ENCODE peak calls at places on chromosomes 12 and 14, in eight cellular contexts. Z, W, V, D, B, T, F and L are unnamed samples.
A peak's percentile ranks its signal among the peaks of the same experiment; 100 is the strongest.

GRCh38 chr12:7042847-7043246 is 17.7 kb upstream of the C1S start:
- DNase-seq in F (no peak), V (no peak), T (no peak), W (no peak), B (peak; percentile 62), Z (no peak), D (no peak), L (no peak)

GRCh38 chr12:110071504-110071903 is 23.2 kb upstream of the C12orf76 start:
- DNase-seq in Z (no peak), B (no peak), V (no peak), F (no peak), T (no peak), W (no peak), D (no peak), L (no peak)

GRCh38 chr12:459430-460258 is at the start of gene B4GALNT3:
- DNase-seq in D (peak; percentile 14), W (peak; percentile 83), F (peak; percentile 17), V (peak; percentile 61), B (no peak), Z (peak; percentile 67), T (no peak), L (no peak)

GRCh38 chr14:33767721-33768457 is 183.0 kb downstream of the EGLN3 start:
- DNase-seq in V (no peak), B (no peak), W (no peak), D (no peak), F (no peak), Z (no peak), T (no peak), L (no peak)

GRCh38 chr12:32501835-32502333 is 102.5 kb downstream of the FGD4 start:
- DNase-seq in Z (peak; percentile 64), B (peak; percentile 91), W (peak; percentile 75), T (peak; percentile 33), F (no peak), V (no peak), D (no peak), L (peak; percentile 80)

GRCh38 chr14:70907172-70907995 is at the start of gene PCNX1:
- DNase-seq in Z (peak; percentile 87), T (peak; percentile 44), W (peak; percentile 88), F (peak; percentile 89), B (peak; percentile 84), V (peak; percentile 91), D (peak; percentile 87), L (peak; percentile 28)

GRCh38 chr12:65867428-65867827 is 43.1 kb downstream of the HMGA2 start:
- DNase-seq in W (no peak), F (no peak), B (peak; percentile 81), T (no peak), D (no peak), V (no peak), Z (no peak), L (no peak)

GRCh38 chr12:4287325-4288290 is 14.0 kb downstream of the CCND2 start:
- DNase-seq in W (no peak), B (peak; percentile 54), F (no peak), Z (no peak), T (no peak), V (no peak), D (no peak), L (no peak)

GRCh38 chr12:106271575-106272505 is 24.0 kb upstream of the CKAP4 start:
- DNase-seq in D (no peak), F (no peak), Z (no peak), T (no peak), V (no peak), W (no peak), B (no peak), L (no peak)

GRCh38 chr14:105974902-105975301 is 448.5 kb downstream of the TMEM121 start:
- DNase-seq in V (no peak), W (no peak), D (peak; percentile 41), B (no peak), F (peak; percentile 61), T (no peak), Z (no peak), L (no peak)

GRCh38 chr12:9701380-9702154 is 31.3 kb downstream of the CLECL1 start:
- DNase-seq in T (no peak), Z (no peak), V (no peak), D (no peak), W (no peak), F (no peak), B (no peak), L (no peak)

GRCh38 chr12:52682938-52683574 is 2.8 kb upstream of the KRT1 start:
- DNase-seq in D (no peak), B (no peak), Z (no peak), W (no peak), F (no peak), T (no peak), V (no peak), L (no peak)

GRCh38 chr12:22653075-22653474 is 28.1 kb downstream of the ETNK1 start:
- DNase-seq in D (no peak), T (no peak), V (no peak), W (no peak), Z (no peak), B (peak; percentile 66), F (no peak), L (no peak)

GRCh38 chr14:72663076-72663487 is 230.8 kb downstream of the DPF3 start:
- DNase-seq in B (no peak), V (no peak), T (no peak), F (no peak), D (no peak), Z (no peak), W (no peak), L (no peak)

GRCh38 chr14:68231832-68232642 is 412.5 kb downstream of the RAD51B start:
- DNase-seq in Z (no peak), T (no peak), W (no peak), F (no peak), B (no peak), D (no peak), V (no peak), L (no peak)

GRCh38 chr12:130847097-130847496 is 8.0 kb upstream of the STX2 start:
- DNase-seq in W (no peak), D (no peak), V (no peak), F (no peak), B (no peak), T (no peak), Z (no peak), L (no peak)

GRCh38 chr12:85057370-85057963 is 21.3 kb downstream of the LRRIQ1 start:
- DNase-seq in F (no peak), B (peak; percentile 62), D (no peak), T (peak; percentile 13), Z (peak; percentile 45), V (no peak), W (no peak), L (no peak)

GRCh38 chr12:116760621-116761020 is 22.5 kb downstream of the RNFT2 start:
- DNase-seq in V (no peak), F (no peak), Z (no peak), W (no peak), T (no peak), B (no peak), D (no peak), L (no peak)

GRCh38 chr12:116765271-116765670 is 27.2 kb downstream of the RNFT2 start:
- DNase-seq in D (no peak), T (no peak), W (no peak), V (no peak), B (no peak), Z (no peak), F (no peak), L (peak; percentile 73)

GRCh38 chr12:116761499-116761898 is 23.4 kb downstream of the RNFT2 start:
- DNase-seq in W (no peak), T (no peak), Z (no peak), F (no peak), D (no peak), B (no peak), V (no peak), L (no peak)

DNA sequence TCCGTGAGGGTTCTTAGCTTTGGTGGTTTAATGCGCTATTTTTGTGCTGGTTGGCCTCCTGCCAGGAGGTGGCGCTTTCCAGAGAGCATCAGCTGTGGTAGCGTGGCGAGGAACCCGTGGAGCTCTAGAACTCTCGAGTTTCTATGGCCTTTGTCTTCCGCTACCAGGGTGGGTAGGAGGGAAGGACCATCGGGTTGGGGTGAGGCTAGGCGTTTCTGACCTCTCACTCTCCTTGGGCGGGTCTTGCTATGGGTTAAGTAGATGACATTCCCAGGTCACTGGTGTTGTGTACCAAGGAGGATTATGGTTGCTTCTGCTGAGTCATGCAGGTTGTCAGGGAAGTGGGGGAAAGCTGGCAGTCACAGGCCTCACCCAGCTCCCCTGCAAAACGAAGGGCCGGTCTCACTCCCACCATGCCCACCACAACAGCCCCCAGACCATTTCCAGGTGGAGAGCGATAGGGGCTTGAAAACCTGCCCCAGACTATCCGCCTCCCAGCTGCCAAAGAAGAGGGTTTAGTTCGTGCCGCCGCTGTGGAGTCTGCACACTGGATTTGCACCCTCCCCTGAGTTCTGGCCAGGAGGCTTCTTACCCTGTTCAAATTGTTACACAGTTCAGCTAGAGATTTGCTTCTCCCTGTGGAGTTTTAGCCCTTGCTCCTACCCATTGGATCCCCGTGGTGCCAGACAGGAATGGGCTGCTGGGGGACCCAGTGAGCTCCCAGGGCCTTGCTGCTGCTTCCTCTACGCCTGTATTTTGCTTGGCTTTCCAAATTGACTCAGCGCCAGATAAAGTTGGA is 21.9 kb downstream of the RNFT2 start:
- DNase-seq in D (no peak), B (no peak), W (no peak), T (no peak), Z (no peak), V (peak; percentile 29), F (peak; percentile 17), L (no peak)
- TF ChIP-seq CTCF in D (no peak), B (no peak), W (no peak), T (no peak), Z (no peak), V (no peak), F (no peak), L (no peak)

GRCh38 chr14:74932401-74932901 is 9.4 kb upstream of the RPS6KL1 start:
- DNase-seq in D (no peak), Z (no peak), B (peak; percentile 15), T (no peak), W (no peak), V (no peak), F (no peak), L (no peak)
- H3K4me3 ChIP-seq in D (no peak overlapping the region), Z (no peak overlapping the region), B (no peak overlapping the region), T (no peak overlapping the region), W (no peak overlapping the region), V (no peak overlapping the region), F (no peak overlapping the region), L (no peak overlapping the region)

DNA sequence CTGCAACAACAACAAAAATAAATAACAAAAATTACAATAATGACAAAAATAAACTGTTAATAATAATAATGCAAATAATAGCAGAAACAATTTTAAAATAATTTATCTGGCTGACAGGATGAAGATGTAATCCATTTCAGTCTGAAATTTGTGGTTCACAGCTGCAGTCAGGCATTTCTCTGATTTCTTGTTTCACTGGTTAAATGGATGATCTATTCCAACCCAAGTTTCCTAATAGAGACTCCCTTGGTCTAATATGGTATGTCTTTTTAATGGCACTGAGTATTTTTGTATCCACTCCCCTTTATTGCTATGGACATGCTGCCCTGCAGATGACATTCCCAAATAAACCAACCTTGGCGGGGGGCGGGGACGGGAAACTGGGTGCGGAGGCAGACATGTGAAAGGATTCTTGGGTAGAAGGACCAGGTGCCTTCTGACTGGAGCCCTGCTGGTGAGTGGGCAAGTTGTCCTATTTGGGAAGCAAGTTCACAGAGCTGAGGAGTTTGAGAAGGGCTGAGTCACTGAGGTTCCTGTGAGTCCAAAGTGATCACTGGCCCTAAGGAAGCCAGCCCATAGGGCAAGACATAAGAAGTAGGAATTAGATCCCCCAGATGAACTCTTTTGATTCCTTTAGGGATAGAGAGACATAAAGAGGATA is 14.4 kb downstream of the FOXG1 start:
- DNase-seq in T (no peak), Z (no peak), W (no peak), V (no peak), F (no peak), B (no peak), D (no peak), L (no peak)
- H3K27me3 ChIP-seq in T (peaks cover 43% of the 10 kb centered on the region), Z (peaks cover 33% of the 10 kb centered on the region), W (peaks cover 7% of the 10 kb centered on the region), V (peaks cover 100% of the 10 kb centered on the region), F (no peaks in the 10 kb centered on the region), B (peaks cover 35% of the 10 kb centered on the region), D (peaks cover 5% of the 10 kb centered on the region), L (peaks cover 50% of the 10 kb centered on the region)

GRCh38 chr12:47950856-47951468 is 12.4 kb upstream of the TMEM106C start:
- DNase-seq in W (no peak), T (no peak), F (no peak), D (no peak), V (no peak), Z (no peak), B (no peak), L (no peak)
- TF ChIP-seq CTCF in W (no peak), T (no peak), F (no peak), D (no peak), V (no peak), Z (no peak), B (no peak), L (no peak)